ENCODE peak calls at places on chromosomes 13 and 19, in ten cellular contexts. I is PC-9; F is SK-N-SH; D is upper lobe of right lung; L is CD8-positive, alpha-beta T cell; S is HCT116; X is thoracic aorta; J is GM23338; C is WERI-Rb-1; W is brain microvascular endothelial cell. Y is an unnamed sample.

GRCh38 chr19:51422053-51422448 is 4.6 kb upstream of the SIGLEC10 start:
- DNase-seq in I (peak), F (peak), D (peak), L (peak), S (peak), X (no peak), J (peak), C (peak), W (peak), Y (peak)

GRCh38 chr19:7637374-7638256 is 705 bp downstream of the STXBP2 start:
- DNase-seq in I (peak), F (no peak), D (peak), L (no peak), S (no peak), X (no peak), J (no peak), C (no peak), W (no peak), Y (no peak)

GRCh38 chr13:112056739-112057433 is 10.1 kb upstream of the SOX1 start:
- DNase-seq in I (no peak), F (peak), D (no peak), L (no peak), S (no peak), X (no peak), J (peak), C (no peak), W (no peak), Y (no peak)

GRCh38 chr19:35213678-35214632 is 14.6 kb downstream of the FAM187B start:
- DNase-seq in I (peak), F (peak), D (peak), L (peak), S (peak), X (peak), J (no peak), C (no peak), W (peak), Y (peak)

GRCh38 chr13:99895428-99895998 is 76.1 kb downstream of the ZIC5 start:
- DNase-seq in I (no peak), F (peak), D (no peak), L (no peak), S (no peak), X (no peak), J (peak), C (no peak), W (no peak), Y (no peak)

GRCh38 chr13:94494021-94494420 is 14.5 kb upstream of the DCT start:
- DNase-seq in I (no peak), F (peak), D (no peak), L (no peak), S (no peak), X (no peak), J (peak), C (no peak), W (no peak), Y (peak)

GRCh38 chr19:4368128-4368820 is 24.9 kb downstream of the MPND start:
- DNase-seq in I (no peak), F (no peak), D (no peak), L (no peak), S (no peak), X (no peak), J (no peak), C (no peak), W (no peak), Y (no peak)

GRCh38 chr13:93473441-93474270 is 247.0 kb downstream of the GPC6 start:
- DNase-seq in I (no peak), F (no peak), D (no peak), L (no peak), S (no peak), X (no peak), J (no peak), C (no peak), W (no peak), Y (no peak)

GRCh38 chr13:101785858-101786257 is 333.4 kb downstream of the ITGBL1 start:
- DNase-seq in I (peak), F (peak), D (no peak), L (no peak), S (peak), X (no peak), J (peak), C (peak), W (peak), Y (peak)

GRCh38 chr19:13920524-13920923 is 14.5 kb downstream of the CC2D1A start:
- DNase-seq in I (no peak), F (peak), D (no peak), L (no peak), S (no peak), X (no peak), J (no peak), C (no peak), W (no peak), Y (no peak)

GRCh38 chr13:109465151-109465550 is 321.2 kb downstream of the IRS2 start:
- DNase-seq in I (no peak), F (no peak), D (no peak), L (no peak), S (no peak), X (no peak), J (no peak), C (no peak), W (no peak), Y (peak)

GRCh38 chr13:97333983-97334382 is 100.0 kb upstream of the RAP2A start:
- DNase-seq in I (no peak), F (no peak), D (no peak), L (no peak), S (no peak), X (no peak), J (no peak), C (no peak), W (no peak), Y (no peak)

GRCh38 chr13:25943666-25944065 is 108.2 kb downstream of the SHISA2 start:
- DNase-seq in I (no peak), F (no peak), D (no peak), L (no peak), S (no peak), X (no peak), J (no peak), C (no peak), W (no peak), Y (no peak)

GRCh38 chr13:93190006-93190405 is 36.6 kb upstream of the GPC6 start:
- DNase-seq in I (no peak), F (no peak), D (no peak), L (no peak), S (no peak), X (no peak), J (no peak), C (no peak), W (no peak), Y (no peak)

GRCh38 chr13:78976696-78977095 is 317.7 kb upstream of the OBI1 start:
- DNase-seq in I (no peak), F (no peak), D (no peak), L (no peak), S (no peak), X (no peak), J (no peak), C (no peak), W (no peak), Y (no peak)

GRCh38 chr19:40286674-40287421 is 1.7 kb upstream of the AKT2 start:
- DNase-seq in I (no peak), F (no peak), D (no peak), L (no peak), S (no peak), X (no peak), J (no peak), C (no peak), W (no peak), Y (no peak)

GRCh38 chr13:111846396-111847174 is 220.4 kb upstream of the SOX1 start:
- DNase-seq in I (no peak), F (no peak), D (no peak), L (no peak), S (no peak), X (no peak), J (peak), C (no peak), W (no peak), Y (no peak)

GRCh38 chr13:69737129-69737935 is 370.3 kb upstream of the ATXN8OS start:
- DNase-seq in I (no peak), F (no peak), D (no peak), L (no peak), S (no peak), X (no peak), J (no peak), C (no peak), W (no peak), Y (no peak)

GRCh38 chr19:46478356-46478986 is 7.1 kb upstream of the PNMA8A start:
- DNase-seq in I (no peak), F (peak), D (no peak), L (no peak), S (no peak), X (no peak), J (peak), C (no peak), W (peak), Y (no peak)

GRCh38 chr13:33312150-33312908 is 26.8 kb upstream of the STARD13 start:
- DNase-seq in I (no peak), F (no peak), D (no peak), L (no peak), S (no peak), X (no peak), J (peak), C (no peak), W (peak), Y (no peak)

GRCh38 chr19:44303976-44304568 is 753 bp downstream of the ZNF235 start:
- DNase-seq in I (peak), F (peak), D (no peak), L (no peak), S (no peak), X (no peak), J (peak), C (peak), W (peak), Y (no peak)

GRCh38 chr19:14002571-14003278 is 3.4 kb downstream of the RFX1 start:
- DNase-seq in I (no peak), F (no peak), D (no peak), L (no peak), S (no peak), X (no peak), J (no peak), C (no peak), W (no peak), Y (peak)

GRCh38 chr19:3983936-3984583 is 1.2 kb downstream of the EEF2 start:
- DNase-seq in I (no peak), F (peak), D (peak), L (no peak), S (no peak), X (no peak), J (no peak), C (no peak), W (no peak), Y (no peak)

GRCh38 chr19:43784981-43785808 is 4.4 kb upstream of the KCNN4 start:
- DNase-seq in I (peak), F (peak), D (peak), L (no peak), S (peak), X (no peak), J (peak), C (peak), W (peak), Y (peak)

GRCh38 chr19:51246153-51246552 is 4.7 kb upstream of the SIGLECL1 start:
- DNase-seq in I (no peak), F (no peak), D (no peak), L (no peak), S (no peak), X (no peak), J (peak), C (no peak), W (peak), Y (no peak)

DNA sequence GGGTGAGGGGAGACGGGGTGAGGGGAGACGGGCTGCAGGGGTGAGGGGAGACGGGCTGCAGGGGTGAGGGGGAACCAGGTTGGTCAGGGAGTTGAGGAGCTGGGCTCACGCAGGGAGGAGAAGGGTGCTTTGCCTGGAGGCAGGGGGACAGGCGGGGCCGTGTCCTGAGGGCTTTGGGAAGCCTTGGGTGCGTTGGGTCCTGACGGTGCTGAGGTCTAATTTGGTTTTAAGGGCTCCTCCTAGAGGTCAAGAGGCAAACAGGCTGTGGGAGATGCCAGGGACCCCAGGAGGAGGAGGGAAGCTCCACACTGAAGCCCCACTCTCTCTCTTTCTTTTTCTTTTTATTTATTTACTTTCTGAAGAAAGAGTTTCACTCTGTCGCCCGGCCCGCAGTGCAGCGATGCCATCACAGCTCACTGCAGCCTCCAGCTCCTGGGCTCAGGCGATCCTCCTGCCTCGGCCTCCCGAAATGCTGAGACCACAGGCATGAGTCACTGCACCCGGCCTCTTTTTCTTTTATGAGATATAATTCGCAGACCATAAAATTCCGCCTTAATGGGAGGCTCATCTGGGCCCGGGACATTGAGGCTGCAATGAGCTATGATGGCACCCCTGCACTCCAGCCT is 9.3 kb upstream of the MISP start:
- DNase-seq in I (no peak), F (peak), D (no peak), L (no peak), S (no peak), X (no peak), J (peak), C (peak), W (no peak), Y (peak)
- TF ChIP-seq CTCF in I (peak), F (peak), D (no peak), L (no peak), S (peak), X (no peak), J (peak), C (peak), W (peak), Y (peak)

GRCh38 chr19:38284422-38284821 is 19.6 kb upstream of the C19orf33 start:
- DNase-seq in I (no peak), F (no peak), D (no peak), L (no peak), S (no peak), X (no peak), J (no peak), C (no peak), W (no peak), Y (no peak)

GRCh38 chr19:38287604-38288003 is 16.4 kb upstream of the C19orf33 start:
- DNase-seq in I (no peak), F (no peak), D (no peak), L (no peak), S (no peak), X (no peak), J (no peak), C (no peak), W (no peak), Y (no peak)

GRCh38 chr19:38288127-38288855 is 15.8 kb upstream of the C19orf33 start:
- DNase-seq in I (no peak), F (peak), D (no peak), L (no peak), S (no peak), X (no peak), J (no peak), C (no peak), W (no peak), Y (no peak)

GRCh38 chr19:38283261-38283660 is 18.9 kb downstream of the SPINT2 start:
- DNase-seq in I (no peak), F (no peak), D (no peak), L (no peak), S (no peak), X (no peak), J (no peak), C (no peak), W (no peak), Y (no peak)

GRCh38 chr19:38285567-38285966 is 18.5 kb upstream of the C19orf33 start:
- DNase-seq in I (no peak), F (no peak), D (no peak), L (no peak), S (no peak), X (no peak), J (no peak), C (no peak), W (no peak), Y (no peak)
- H3K27ac ChIP-seq in I (no peak), F (no peak), D (no peak), L (no peak), S (no peak), X (no peak), J (peak), C (no peak), W (no peak), Y (no peak)

GRCh38 chr19:23440207-23440606 is 44.9 kb upstream of the ZNF91 start:
- DNase-seq in I (no peak), F (peak), D (no peak), L (no peak), S (no peak), X (no peak), J (peak), C (peak), W (no peak), Y (no peak)

GRCh38 chr19:23439623-23440022 is 44.4 kb upstream of the ZNF91 start:
- DNase-seq in I (no peak), F (no peak), D (no peak), L (no peak), S (no peak), X (no peak), J (peak), C (peak), W (no peak), Y (no peak)

GRCh38 chr19:23437901-23438300 is 42.6 kb upstream of the ZNF91 start:
- DNase-seq in I (no peak), F (no peak), D (no peak), L (no peak), S (no peak), X (no peak), J (peak), C (peak), W (no peak), Y (no peak)

GRCh38 chr19:23436318-23436717 is 41.0 kb upstream of the ZNF91 start:
- DNase-seq in I (peak), F (no peak), D (no peak), L (no peak), S (no peak), X (no peak), J (peak), C (peak), W (no peak), Y (peak)

GRCh38 chr19:23436944-23437343 is 41.7 kb upstream of the ZNF91 start:
- DNase-seq in I (no peak), F (no peak), D (no peak), L (no peak), S (no peak), X (no peak), J (peak), C (peak), W (no peak), Y (no peak)
- TF ChIP-seq CTCF in I (peak), F (peak), D (peak), L (no peak), S (peak), X (no peak), J (peak), C (peak), W (peak), Y (peak)

GRCh38 chr19:58468216-58468839 is 1.4 kb downstream of the ZNF324 start:
- DNase-seq in I (no peak), F (no peak), D (no peak), L (no peak), S (no peak), X (no peak), J (no peak), C (no peak), W (no peak), Y (no peak)
- H3K27ac ChIP-seq in I (no peak), F (no peak), D (no peak), L (no peak), S (peak), X (no peak), J (no peak), C (no peak), W (no peak), Y (no peak)

GRCh38 chr13:106685142-106685541 is 117.2 kb upstream of the ARGLU1 start:
- DNase-seq in I (no peak), F (no peak), D (no peak), L (no peak), S (no peak), X (no peak), J (no peak), C (no peak), W (no peak), Y (no peak)

GRCh38 chr13:106678646-106679045 is 110.7 kb upstream of the ARGLU1 start:
- DNase-seq in I (no peak), F (no peak), D (no peak), L (no peak), S (no peak), X (no peak), J (no peak), C (no peak), W (no peak), Y (no peak)

GRCh38 chr13:106683179-106683578 is 115.2 kb upstream of the ARGLU1 start:
- DNase-seq in I (no peak), F (no peak), D (no peak), L (no peak), S (no peak), X (no peak), J (no peak), C (no peak), W (no peak), Y (no peak)

GRCh38 chr13:106683918-106684317 is 116.0 kb upstream of the ARGLU1 start:
- DNase-seq in I (no peak), F (no peak), D (no peak), L (no peak), S (no peak), X (no peak), J (no peak), C (no peak), W (no peak), Y (no peak)

GRCh38 chr13:106680796-106681482 is 113.0 kb upstream of the ARGLU1 start:
- DNase-seq in I (no peak), F (no peak), D (no peak), L (no peak), S (no peak), X (no peak), J (peak), C (no peak), W (no peak), Y (no peak)
- TF ChIP-seq CTCF in I (no peak), F (no peak), D (no peak), L (no peak), S (no peak), X (no peak), J (no peak), C (no peak), W (no peak), Y (no peak)

DNA sequence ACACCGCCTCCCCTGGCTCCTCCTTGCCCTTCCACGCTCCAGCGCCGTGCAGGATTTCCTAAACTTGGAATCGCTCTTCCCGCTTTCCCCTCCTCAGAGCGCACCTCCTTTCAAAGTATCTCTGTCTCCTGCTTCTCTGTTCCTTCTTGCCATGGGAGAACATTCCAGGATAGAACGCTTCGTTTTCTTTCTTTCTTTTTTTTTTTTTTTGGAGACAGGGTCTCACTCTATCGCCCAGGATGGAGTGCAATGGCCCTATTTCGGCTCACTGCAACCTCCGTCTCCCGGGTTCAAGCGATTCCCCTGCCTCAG is 574 bp upstream of the XPO4 start:
- DNase-seq in I (no peak), F (no peak), D (no peak), L (no peak), S (no peak), X (no peak), J (no peak), C (no peak), W (no peak), Y (no peak)
- H3K27ac ChIP-seq in I (no peak), F (peak), D (peak), L (peak), S (peak), X (peak), J (peak), C (peak), W (peak), Y (peak)

DNA sequence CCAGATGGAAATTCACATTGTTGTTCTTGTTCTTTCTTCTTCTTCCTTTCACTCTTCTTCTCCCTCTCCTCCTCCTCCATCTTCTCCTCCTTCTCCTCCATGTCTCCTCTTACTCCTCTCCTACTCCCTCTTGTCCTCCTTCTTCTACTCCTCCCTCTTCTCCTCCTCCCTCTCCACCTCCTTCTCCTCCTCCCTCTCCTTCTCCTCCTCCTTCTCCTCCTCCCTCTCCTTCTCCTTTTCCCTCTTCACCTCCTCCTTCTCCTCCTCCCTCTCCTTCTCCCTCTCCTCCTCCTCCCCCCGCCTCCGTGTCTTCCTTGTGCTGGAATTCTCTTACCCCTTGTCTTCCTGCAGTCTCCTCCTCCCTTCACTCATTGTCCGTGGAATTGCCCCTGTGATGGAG is 18.4 kb downstream of the CABP5 start:
- DNase-seq in I (no peak), F (no peak), D (no peak), L (no peak), S (no peak), X (no peak), J (no peak), C (no peak), W (no peak), Y (no peak)
- TF ChIP-seq CTCF in I (no peak), F (no peak), D (no peak), L (no peak), S (no peak), X (no peak), J (no peak), C (no peak), W (no peak), Y (no peak)

GRCh38 chr19:53521373-53522202 is 16.4 kb upstream of the ZNF331 start:
- DNase-seq in I (no peak), F (peak), D (no peak), L (no peak), S (no peak), X (no peak), J (peak), C (no peak), W (no peak), Y (no peak)

GRCh38 chr19:53518716-53519115 is 19.2 kb upstream of the ZNF331 start:
- DNase-seq in I (no peak), F (no peak), D (no peak), L (no peak), S (no peak), X (no peak), J (no peak), C (no peak), W (no peak), Y (no peak)

GRCh38 chr19:53520547-53521372 is 17.2 kb upstream of the ZNF331 start:
- DNase-seq in I (peak), F (peak), D (peak), L (peak), S (no peak), X (peak), J (peak), C (peak), W (peak), Y (peak)

GRCh38 chr19:53519431-53519830 is 18.5 kb upstream of the ZNF331 start:
- DNase-seq in I (no peak), F (no peak), D (no peak), L (no peak), S (no peak), X (no peak), J (no peak), C (no peak), W (no peak), Y (no peak)

GRCh38 chr19:53520163-53520546 is 17.8 kb upstream of the ZNF331 start:
- DNase-seq in I (no peak), F (no peak), D (no peak), L (no peak), S (no peak), X (no peak), J (no peak), C (no peak), W (no peak), Y (no peak)
- H3K27ac ChIP-seq in I (no peak), F (peak), D (peak), L (peak), S (no peak), X (peak), J (peak), C (peak), W (peak), Y (peak)